ENCODE peak calls at places on chromosomes 6 and 20, in five cellular contexts. M, H, O, I and E are unnamed samples.

GRCh38 chr6:25935953-25936352 is 5.5 kb upstream of the SLC17A2 start:
- DNase-seq in M (no peak), H (no peak), O (no peak), I (no peak), E (no peak)

GRCh38 chr20:14997791-14998190 is 660.4 kb upstream of the FLRT3 start:
- DNase-seq in M (no peak), H (no peak), O (no peak), I (peak; percentile 10), E (no peak)

GRCh38 chr6:41588083-41588482 is 41.9 kb downstream of the FOXP4 start:
- DNase-seq in M (no peak), H (no peak), O (no peak), I (no peak), E (no peak)

GRCh38 chr20:58514321-58515239 is 619 bp downstream of the APCDD1L start:
- DNase-seq in M (no peak), H (peak; percentile 82), O (no peak), I (no peak), E (no peak)

GRCh38 chr6:41153451-41153850 is 696 bp downstream of the TREML1 start:
- DNase-seq in M (no peak), H (no peak), O (no peak), I (no peak), E (no peak)

GRCh38 chr6:44012078-44012493 is 115.2 kb downstream of the MRPL14 start:
- DNase-seq in M (no peak), H (no peak), O (no peak), I (no peak), E (no peak)

GRCh38 chr6:37623666-37624065 is 74.0 kb downstream of the MDGA1 start:
- DNase-seq in M (no peak), H (no peak), O (no peak), I (no peak), E (no peak)

GRCh38 chr6:80527552-80528052 is 421.1 kb downstream of the BCKDHB start:
- DNase-seq in M (no peak), H (no peak), O (no peak), I (peak; percentile 24), E (no peak)

GRCh38 chr6:26185004-26185403 is 97.8 kb downstream of the HFE start:
- DNase-seq in M (no peak), H (no peak), O (no peak), I (no peak), E (no peak)

GRCh38 chr6:158485411-158485810 is 74.5 kb upstream of the TMEM181 start:
- DNase-seq in M (no peak), H (no peak), O (no peak), I (no peak), E (no peak)
- H3K4me3 ChIP-seq in M (no peak overlapping the region), H (no peak overlapping the region), O (no peak overlapping the region), I (no peak overlapping the region), E (no peak overlapping the region)

GRCh38 chr20:46963196-46963529 is 68.5 kb downstream of the EYA2 start:
- DNase-seq in M (no peak), H (no peak), O (no peak), I (no peak), E (no peak)
- H3K4me3 ChIP-seq in M (no peak overlapping the region), H (no peak overlapping the region), O (no peak overlapping the region), I (no peak overlapping the region), E (no peak overlapping the region)

GRCh38 chr20:36303831-36304230 is 2.3 kb upstream of the DLGAP4 start:
- DNase-seq in M (no peak), H (no peak), O (no peak), I (no peak), E (no peak)

GRCh38 chr20:36306557-36307411 is 645 bp downstream of the DLGAP4 start:
- DNase-seq in M (no peak), H (peak; percentile 86), O (peak; percentile 58), I (no peak), E (no peak)

GRCh38 chr20:36307412-36308317 is 1.5 kb downstream of the DLGAP4 start:
- DNase-seq in M (no peak), H (peak; percentile 80), O (peak; percentile 64), I (no peak), E (no peak)

GRCh38 chr20:36304786-36305495 is 1.2 kb upstream of the DLGAP4 start:
- DNase-seq in M (no peak), H (peak; percentile 48), O (no peak), I (no peak), E (no peak)

DNA sequence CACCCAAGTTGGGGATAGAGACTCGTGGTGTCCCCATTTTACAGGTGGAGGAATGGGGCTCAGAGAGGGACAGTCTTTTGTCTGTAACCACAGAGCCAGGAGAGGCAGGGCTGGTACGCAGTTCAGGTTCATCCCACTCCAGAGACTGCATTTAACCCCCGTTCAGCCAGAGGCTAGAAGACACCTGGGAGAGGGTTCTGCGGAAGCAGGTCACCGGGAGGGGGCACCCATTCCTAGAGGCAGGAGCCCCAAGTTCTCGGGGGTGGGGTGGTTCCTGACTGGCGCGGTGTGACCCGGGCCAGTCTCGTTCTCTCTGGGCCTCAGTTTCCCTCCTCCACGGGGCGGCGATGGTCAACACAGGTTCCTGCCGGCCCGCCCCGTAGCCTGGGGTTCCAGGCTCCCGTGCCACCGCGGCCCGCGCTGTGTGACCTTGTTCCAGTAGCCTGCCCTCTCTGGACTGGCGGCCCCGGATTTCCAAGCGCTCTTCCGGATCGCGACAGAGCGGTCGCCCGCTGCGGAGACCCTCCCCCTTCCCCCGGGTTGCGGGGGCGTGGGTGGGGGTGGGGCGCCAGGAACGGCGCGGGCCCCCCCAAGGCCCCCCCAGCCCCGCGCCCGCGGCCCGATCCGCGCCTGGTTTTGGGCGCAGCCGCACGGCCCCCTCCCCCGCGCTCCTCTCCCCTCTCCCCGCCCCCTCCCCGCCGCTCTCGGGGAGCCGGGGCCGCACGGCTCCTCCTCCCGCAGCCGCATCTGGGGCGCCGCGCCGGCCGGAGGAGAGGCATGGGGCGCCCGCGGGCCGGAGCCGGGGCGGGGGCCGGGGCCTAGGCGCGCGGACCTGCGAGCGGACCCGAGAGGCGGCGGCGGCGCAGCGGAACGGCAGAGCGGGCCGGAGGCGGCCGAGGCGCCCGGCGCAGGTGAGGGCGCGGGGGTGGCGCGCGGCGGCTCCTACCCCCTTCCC is at the start of gene DLGAP4:
- DNase-seq in M (no peak), H (peak; percentile 94), O (peak; percentile 9), I (no peak), E (no peak)
- H3K4me3 ChIP-seq in M (no peak within 1 kb of the TSS), H (peak within 1 kb of the TSS; percentile 63), O (peak within 1 kb of the TSS; percentile 68), I (no peak within 1 kb of the TSS), E (peak within 1 kb of the TSS; percentile 39)

GRCh38 chr20:19253316-19253715 is 40.9 kb downstream of the SLC24A3 start:
- DNase-seq in M (no peak), H (no peak), O (no peak), I (no peak), E (no peak)
- H3K4me3 ChIP-seq in M (no peak overlapping the region), H (no peak overlapping the region), O (no peak overlapping the region), I (no peak overlapping the region), E (no peak overlapping the region)

GRCh38 chr6:136801581-136801980 is 9.3 kb upstream of the MAP3K5 start:
- DNase-seq in M (no peak), H (no peak), O (no peak), I (no peak), E (no peak)
- H3K4me3 ChIP-seq in M (no peak overlapping the region), H (no peak overlapping the region), O (no peak overlapping the region), I (no peak overlapping the region), E (no peak overlapping the region)

DNA sequence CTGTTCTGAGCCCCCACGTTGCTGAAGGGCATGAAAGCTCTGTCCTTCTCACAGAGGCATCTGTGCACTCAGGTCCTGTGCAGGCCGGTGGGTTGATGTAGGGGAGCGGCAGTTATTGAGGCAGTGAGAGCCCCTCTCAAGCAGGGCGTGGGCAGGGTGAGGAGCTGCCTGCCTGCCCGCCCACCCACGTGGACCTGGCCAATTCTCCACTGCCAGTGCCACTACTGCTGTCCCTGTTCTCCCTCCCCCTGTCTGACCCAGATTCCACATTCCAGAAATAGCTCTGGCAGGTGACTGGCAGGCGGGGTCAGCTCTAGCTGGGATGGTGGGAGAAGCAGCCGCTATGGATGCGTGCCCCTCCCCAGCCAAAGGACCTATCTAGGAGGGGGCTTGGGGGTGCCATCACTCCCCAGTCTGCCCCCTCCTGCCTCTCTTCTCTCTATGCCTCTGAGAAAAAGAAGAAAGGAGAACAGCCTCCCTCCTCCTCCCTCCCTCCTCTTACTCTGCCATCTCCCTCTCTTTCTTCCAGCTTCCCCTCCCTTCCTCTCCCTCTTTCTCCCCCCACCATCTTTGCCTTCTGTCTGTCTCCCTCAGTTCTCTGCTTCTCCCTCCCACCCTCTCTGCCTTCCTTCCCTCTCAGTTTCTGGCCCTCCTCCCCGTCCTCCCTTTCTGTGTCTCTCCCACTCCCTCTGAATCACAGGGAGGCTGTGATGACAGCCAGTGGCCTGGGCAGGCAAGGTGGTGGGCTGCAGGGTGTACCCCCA is 86.5 kb upstream of the MYL9 start:
- DNase-seq in M (no peak), H (peak; percentile 69), O (no peak), I (peak; percentile 58), E (peak; percentile 44)
- H3K4me3 ChIP-seq in M (no peak overlapping the region), H (no peak overlapping the region), O (peak overlapping the region; percentile 58), I (no peak overlapping the region), E (no peak overlapping the region)